ENCODE peak calls at places on chromosomes 4 and X, in six cellular contexts. T, M, Z, P, R and W are unnamed samples.

GRCh38 chrX:55340896-55341433 is 76.2 kb upstream of the PAGE3 start:
- DNase-seq in T (no peak), M (no peak), Z (no peak), P (no peak), R (no peak), W (no peak)

GRCh38 chrX:108312938-108313337 is 125.3 kb downstream of the COL4A6 start:
- DNase-seq in T (no peak), M (peak; percentile 2), Z (no peak), P (no peak), R (no peak), W (no peak)

GRCh38 chr4:39255916-39256315 is 73.6 kb downstream of the WDR19 start:
- DNase-seq in T (no peak), M (no peak), Z (no peak), P (no peak), R (no peak), W (no peak)

GRCh38 chr4:99705891-99706290 is 48.3 kb upstream of the C4orf54 start:
- DNase-seq in T (no peak), M (no peak), Z (no peak), P (no peak), R (no peak), W (no peak)

GRCh38 chrX:113133316-113133715 is 292.7 kb upstream of the AMOT start:
- DNase-seq in T (no peak), M (no peak), Z (no peak), P (no peak), R (no peak), W (no peak)

GRCh38 chr4:3219761-3220481 is 29.0 kb upstream of the MSANTD1 start:
- DNase-seq in T (no peak), M (no peak), Z (no peak), P (no peak), R (no peak), W (no peak)

GRCh38 chrX:130523460-130524394 is 121.9 kb downstream of the RBMX2 start:
- DNase-seq in T (no peak), M (peak; percentile 11), Z (no peak), P (peak; percentile 74), R (no peak), W (no peak)

GRCh38 chr4:52173470-52174055 is 122.5 kb downstream of the SPATA18 start:
- DNase-seq in T (no peak), M (no peak), Z (no peak), P (peak; percentile 79), R (no peak), W (no peak)

GRCh38 chr4:89422441-89422950 is 114.9 kb upstream of the GPRIN3 start:
- DNase-seq in T (no peak), M (no peak), Z (no peak), P (no peak), R (no peak), W (no peak)

GRCh38 chr4:87882321-87882720 is 49.6 kb downstream of the MEPE start:
- DNase-seq in T (no peak), M (no peak), Z (no peak), P (no peak), R (no peak), W (no peak)

GRCh38 chr4:170090667-170091052 is 904 bp upstream of the AADAT start:
- DNase-seq in T (no peak), M (no peak), Z (no peak), P (no peak), R (no peak), W (no peak)

GRCh38 chr4:174136013-174136412 is 147.5 kb downstream of the FBXO8 start:
- DNase-seq in T (no peak), M (no peak), Z (no peak), P (no peak), R (no peak), W (no peak)

GRCh38 chr4:88592600-88593448 is 544 bp downstream of the HERC3 start:
- DNase-seq in T (peak; percentile 73), M (peak; percentile 52), Z (peak; percentile 92), P (peak; percentile 83), R (peak; percentile 78), W (peak; percentile 64)

GRCh38 chr4:75490155-75490554 is 24.0 kb downstream of the RCHY1 start:
- DNase-seq in T (no peak), M (no peak), Z (no peak), P (no peak), R (no peak), W (no peak)

GRCh38 chrX:81202989-81203388 is 1.1 kb downstream of the SH3BGRL start:
- DNase-seq in T (no peak), M (no peak), Z (no peak), P (no peak), R (no peak), W (no peak)

GRCh38 chrX:110172215-110172614 is 145.7 kb downstream of the AMMECR1 start:
- DNase-seq in T (no peak), M (no peak), Z (no peak), P (no peak), R (no peak), W (no peak)

GRCh38 chr4:97987019-97987648 is 156.1 kb downstream of the STPG2 start:
- DNase-seq in T (no peak), M (no peak), Z (no peak), P (no peak), R (no peak), W (no peak)

GRCh38 chr4:181968371-181968770 is 274.8 kb upstream of the TENM3 start:
- DNase-seq in T (no peak), M (no peak), Z (no peak), P (no peak), R (no peak), W (no peak)

GRCh38 chrX:1941291-1941690 is 326.4 kb downstream of the ASMT start:
- DNase-seq in T (no peak), M (no peak), Z (no peak), P (no peak), R (no peak), W (no peak)

GRCh38 chr4:109571494-109571893 is 11.4 kb downstream of the MCUB start:
- DNase-seq in T (no peak), M (no peak), Z (no peak), P (no peak), R (no peak), W (no peak)

GRCh38 chr4:128766781-128767180 is 42.7 kb upstream of the JADE1 start:
- DNase-seq in T (no peak), M (no peak), Z (no peak), P (no peak), R (no peak), W (no peak)

GRCh38 chrX:2507904-2508630 is 7.3 kb upstream of the DHRSX start:
- DNase-seq in T (no peak), M (no peak), Z (no peak), P (peak; percentile 26), R (no peak), W (no peak)

GRCh38 chrX:125132274-125132673 is 187.4 kb upstream of the TEX13C start:
- DNase-seq in T (no peak), M (no peak), Z (no peak), P (no peak), R (no peak), W (peak; percentile 0)